ENCODE peak calls at places on chromosomes 11 and 22, in four cellular contexts. Y, Z, Q and S are unnamed samples.

GRCh38 chr11:71311176-71311925 is 59.0 kb upstream of the SHANK2 start:
- DNase-seq in Q (no peak), Z (no peak), Y (no peak), S (no peak)

GRCh38 chr22:22751043-22751603 is 106.7 kb downstream of the GGTLC2 start:
- DNase-seq in Q (no peak), Z (no peak), Y (no peak), S (no peak)

GRCh38 chr22:44930711-44931035 is 79.1 kb downstream of the PHF21B start:
- DNase-seq in Z (no peak), Y (no peak), Q (no peak), S (peak)

GRCh38 chr11:10866893-10867331 is 9.1 kb upstream of the ZBED5 start:
- DNase-seq in Y (no peak), Z (no peak), Q (peak), S (no peak)

GRCh38 chr11:78465169-78465942 is 47.7 kb upstream of the GAB2 start:
- DNase-seq in Q (no peak), Y (no peak), Z (peak), S (no peak)

GRCh38 chr11:104390696-104391095 is 226.7 kb upstream of the PDGFD start:
- DNase-seq in Q (peak), Z (no peak), Y (no peak), S (no peak)

GRCh38 chr11:87258171-87258833 is 220.6 kb downstream of the TMEM135 start:
- DNase-seq in Z (no peak), Y (no peak), Q (no peak), S (no peak)

GRCh38 chr22:17633217-17633997 is 4.9 kb upstream of the ATP6V1E1 start:
- DNase-seq in Y (no peak), Z (no peak), Q (peak), S (no peak)

GRCh38 chr11:133175111-133175510 is 357.2 kb downstream of the OPCML start:
- DNase-seq in Y (no peak), Q (no peak), Z (no peak), S (no peak)

GRCh38 chr11:81870815-81871214 is 862.8 kb downstream of the FAM181B start:
- DNase-seq in Q (no peak), Z (no peak), Y (no peak), S (no peak)

GRCh38 chr11:122706261-122706660 is 50.7 kb downstream of the UBASH3B start:
- DNase-seq in Q (no peak), Y (no peak), Z (no peak), S (no peak)

GRCh38 chr11:3102641-3102921 is 45.4 kb upstream of the CARS1 start:
- DNase-seq in Q (no peak), Y (no peak), Z (no peak), S (no peak)

GRCh38 chr22:43000441-43001175 is 14.3 kb downstream of the PACSIN2 start:
- DNase-seq in Y (peak), Q (no peak), Z (no peak), S (peak)

GRCh38 chr11:39668640-39669039 is 1790.8 kb downstream of the LRRC4C start:
- DNase-seq in Z (no peak), Q (peak), Y (no peak), S (no peak)

GRCh38 chr11:8685306-8685705 is 2.7 kb downstream of the RPL27A start:
- DNase-seq in Q (no peak), Y (no peak), Z (no peak), S (no peak)

GRCh38 chr11:11416917-11417316 is 63.9 kb upstream of the CSNK2A3 start:
- DNase-seq in Q (no peak), Z (no peak), Y (peak), S (no peak)

GRCh38 chr22:25027959-25028840 is 75.7 kb downstream of the KIAA1671 start:
- DNase-seq in Y (no peak), Z (no peak), Q (no peak), S (no peak)

GRCh38 chr11:119806064-119806915 is 77.3 kb upstream of the NECTIN1 start:
- DNase-seq in Q (no peak), Y (no peak), Z (no peak), S (no peak)

GRCh38 chr11:64022125-64022784 is 13.5 kb upstream of the FLRT1 start:
- DNase-seq in Z (no peak), Q (no peak), Y (no peak), S (no peak)

DNA sequence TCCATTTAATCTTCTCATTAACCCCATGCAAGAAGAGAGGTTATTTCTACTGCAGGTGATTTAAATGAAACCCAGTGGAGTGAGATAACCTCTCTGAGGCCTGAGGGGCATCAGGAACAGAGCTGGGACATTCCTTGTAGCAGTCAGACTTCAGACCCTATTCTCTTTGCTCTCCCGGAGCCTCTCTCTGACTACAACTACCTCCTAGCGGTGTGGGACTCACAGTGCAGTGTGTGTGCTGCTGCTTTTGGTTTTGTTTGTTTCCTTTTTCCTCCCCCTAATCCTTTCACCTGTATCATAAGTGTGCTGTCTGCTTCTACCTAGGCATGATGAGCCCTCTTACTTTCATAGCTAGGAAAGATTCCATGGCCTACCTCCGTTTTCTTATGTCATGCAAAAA is 769.6 kb downstream of the NTM start:
- DNase-seq in Q (no peak), Y (no peak), Z (no peak), S (no peak)
- TF ChIP-seq CTCF in Q (no peak), Y (no peak), Z (no peak), S (no peak)

GRCh38 chr22:36986242-36986821 is 32.9 kb downstream of the TST start:
- DNase-seq in Z (no peak), Y (no peak), Q (no peak), S (no peak)
- TF ChIP-seq CTCF in Z (peak), Y (peak), Q (peak), S (peak)

DNA sequence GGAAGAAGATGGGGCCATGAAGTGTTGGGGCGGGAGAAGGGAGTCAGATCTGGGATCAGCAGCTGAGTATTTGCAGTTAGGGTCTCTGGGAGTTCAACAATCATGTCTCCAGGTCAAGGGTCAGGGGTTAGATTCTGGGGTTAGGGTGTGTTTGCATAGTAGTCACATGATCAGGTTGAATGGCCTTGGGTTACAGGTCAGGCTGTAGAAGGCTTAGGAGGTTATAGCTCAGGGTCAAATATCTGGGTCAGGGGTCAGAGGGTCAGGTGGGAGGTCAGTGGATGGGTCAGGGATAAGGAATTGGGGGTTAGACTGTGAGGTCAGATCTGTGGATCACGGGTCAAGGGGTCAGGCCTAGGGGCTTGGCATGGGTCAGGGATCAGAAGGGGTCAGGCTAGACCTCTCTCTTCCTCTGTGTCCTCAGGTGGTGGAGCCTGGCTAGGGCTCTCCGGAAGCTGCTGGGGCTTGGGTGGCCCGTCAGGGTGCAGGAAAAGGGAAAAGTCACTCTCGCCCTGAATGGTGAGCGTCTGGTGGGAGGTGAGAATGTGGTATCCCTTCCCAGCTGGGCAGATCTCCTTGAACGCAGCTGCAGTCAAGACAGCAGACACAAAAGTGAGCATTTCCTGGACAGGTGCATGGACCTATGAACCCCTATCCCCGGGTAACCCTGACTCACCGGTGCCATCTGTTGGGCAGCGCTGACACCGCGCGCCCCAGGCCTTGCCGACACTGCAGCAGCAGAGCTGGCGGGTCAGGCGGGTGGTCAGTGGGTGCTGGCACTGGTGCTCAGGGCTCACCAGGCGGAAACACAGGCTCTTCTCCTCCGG is 6.4 kb downstream of the LTBP3 start:
- DNase-seq in Q (no peak), Y (no peak), Z (peak), S (no peak)
- TF ChIP-seq CTCF in Q (peak), Y (peak), Z (peak), S (peak)

GRCh38 chr22:49701380-49702067 is 126.1 kb downstream of the BRD1 start:
- DNase-seq in Y (peak), Q (no peak), Z (no peak), S (no peak)
- TF ChIP-seq CTCF in Y (peak), Q (peak), Z (peak), S (peak)

GRCh38 chr11:128643661-128644060 is 50.2 kb upstream of the FLI1 start:
- DNase-seq in Z (no peak), Y (no peak), Q (no peak), S (no peak)
- TF ChIP-seq CTCF in Z (no peak), Y (no peak), Q (no peak), S (no peak)

GRCh38 chr11:16604784-16605439 is 133.5 kb upstream of the C11orf58 start:
- DNase-seq in Y (no peak), Z (peak), Q (no peak), S (no peak)

GRCh38 chr11:16605971-16606783 is 132.3 kb upstream of the C11orf58 start:
- DNase-seq in Z (peak), Q (peak), Y (peak), S (peak)

GRCh38 chr11:16603890-16604783 is 134.3 kb upstream of the C11orf58 start:
- DNase-seq in Z (peak), Q (no peak), Y (no peak), S (peak)

GRCh38 chr11:16605440-16605970 is 132.9 kb upstream of the C11orf58 start:
- DNase-seq in Z (peak), Q (no peak), Y (no peak), S (no peak)

DNA sequence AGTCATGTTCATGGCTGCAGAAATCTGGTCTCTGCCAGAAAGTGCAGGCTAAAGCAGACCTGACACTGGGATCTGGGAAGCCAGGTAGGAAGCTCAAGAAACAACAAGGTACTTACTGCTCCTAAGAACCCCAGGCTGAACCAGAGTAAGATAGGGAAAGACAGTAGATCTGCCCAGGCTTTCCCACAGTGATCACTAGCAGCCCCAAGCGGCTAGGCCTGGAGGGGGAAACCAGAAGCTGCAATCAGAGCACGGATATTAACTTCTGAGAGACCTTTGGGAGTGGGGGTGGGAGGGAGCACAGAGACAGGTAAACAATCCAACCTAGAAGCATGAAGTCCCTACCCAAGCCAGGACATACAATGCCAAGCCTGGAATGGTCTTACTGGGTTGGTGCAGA is 135.2 kb upstream of the C11orf58 start:
- DNase-seq in Q (no peak), Y (no peak), Z (no peak), S (no peak)
- TF ChIP-seq CTCF in Q (no peak), Y (no peak), Z (no peak), S (no peak)

GRCh38 chr11:61587951-61588695 is 7.2 kb upstream of the SYT7 start:
- DNase-seq in Y (no peak), Z (peak), Q (no peak), S (no peak)
- TF ChIP-seq CTCF in Y (no peak), Z (peak), Q (peak), S (no peak)